ENCODE peak calls at places on chromosomes 3 and 15, in four cellular contexts. One of them, this sample, is unnamed. For H3K36me3, the result is how much of the 10 kb centered on the place peaks cover.

GRCh38 chr3:71195492-71195891 is 388.0 kb downstream of the FOXP1 start:
- DNase-seq in cardiac muscle cell: no peak
- DNase-seq in mammary epithelial cell: no peak
- DNase-seq in Peyer's patch: no peak
- DNase-seq in this sample: peak

GRCh38 chr15:31101262-31102048 is at the start of gene TRPM1:
- DNase-seq in cardiac muscle cell: no peak
- DNase-seq in mammary epithelial cell: no peak
- DNase-seq in Peyer's patch: no peak
- DNase-seq in this sample: no peak

GRCh38 chr3:5072100-5072816 is 49.8 kb upstream of the ARL8B start:
- DNase-seq in cardiac muscle cell: no peak
- DNase-seq in mammary epithelial cell: peak
- DNase-seq in Peyer's patch: no peak
- DNase-seq in this sample: no peak

GRCh38 chr15:72382146-72382545 is 6.3 kb upstream of the HEXA start:
- DNase-seq in cardiac muscle cell: peak
- DNase-seq in mammary epithelial cell: no peak
- DNase-seq in Peyer's patch: no peak
- DNase-seq in this sample: no peak

GRCh38 chr3:103624289-103624688 is 1189.5 kb downstream of the ZPLD1 start:
- DNase-seq in cardiac muscle cell: no peak
- DNase-seq in mammary epithelial cell: no peak
- DNase-seq in Peyer's patch: no peak
- DNase-seq in this sample: no peak

GRCh38 chr3:149314807-149315578 is 18.4 kb downstream of the TM4SF18 start:
- DNase-seq in cardiac muscle cell: peak
- DNase-seq in mammary epithelial cell: peak
- DNase-seq in Peyer's patch: no peak
- DNase-seq in this sample: peak

GRCh38 chr3:177657243-177657642 is 460.0 kb upstream of the TBL1XR1 start:
- DNase-seq in cardiac muscle cell: no peak
- DNase-seq in mammary epithelial cell: peak
- DNase-seq in Peyer's patch: no peak
- DNase-seq in this sample: no peak

GRCh38 chr3:42730294-42730693 is 27.7 kb upstream of the HHATL start:
- DNase-seq in cardiac muscle cell: no peak
- DNase-seq in mammary epithelial cell: no peak
- DNase-seq in Peyer's patch: no peak
- DNase-seq in this sample: no peak

GRCh38 chr3:89179355-89179997 is 72.1 kb downstream of the EPHA3 start:
- DNase-seq in cardiac muscle cell: peak
- DNase-seq in mammary epithelial cell: peak
- DNase-seq in Peyer's patch: no peak
- DNase-seq in this sample: no peak

GRCh38 chr3:156619376-156619775 is 55.0 kb upstream of the TIPARP start:
- DNase-seq in cardiac muscle cell: peak
- DNase-seq in mammary epithelial cell: no peak
- DNase-seq in Peyer's patch: no peak
- DNase-seq in this sample: no peak

GRCh38 chr3:146542968-146543367 is 1.4 kb downstream of the PLSCR1 start:
- DNase-seq in cardiac muscle cell: no peak
- DNase-seq in mammary epithelial cell: no peak
- DNase-seq in Peyer's patch: no peak
- DNase-seq in this sample: no peak
- H3K36me3 ChIP-seq in cardiac muscle cell: under half
- H3K36me3 ChIP-seq in mammary epithelial cell: under half
- H3K36me3 ChIP-seq in Peyer's patch: under half
- H3K36me3 ChIP-seq in this sample: under half

GRCh38 chr3:167151671-167152070 is 228.4 kb downstream of the ZBBX start:
- DNase-seq in cardiac muscle cell: no peak
- DNase-seq in mammary epithelial cell: no peak
- DNase-seq in Peyer's patch: no peak
- DNase-seq in this sample: no peak
- TF ChIP-seq CTCF in cardiac muscle cell: no peak
- TF ChIP-seq CTCF in mammary epithelial cell: no peak
- TF ChIP-seq CTCF in Peyer's patch: no peak
- TF ChIP-seq CTCF in this sample: no peak

GRCh38 chr15:58608711-58609110 is 140.8 kb downstream of the ADAM10 start:
- DNase-seq in cardiac muscle cell: no peak
- DNase-seq in mammary epithelial cell: no peak
- DNase-seq in Peyer's patch: no peak
- DNase-seq in this sample: no peak
- H3K36me3 ChIP-seq in cardiac muscle cell: under half
- H3K36me3 ChIP-seq in mammary epithelial cell: under half
- H3K36me3 ChIP-seq in Peyer's patch: under half
- H3K36me3 ChIP-seq in this sample: under half

DNA sequence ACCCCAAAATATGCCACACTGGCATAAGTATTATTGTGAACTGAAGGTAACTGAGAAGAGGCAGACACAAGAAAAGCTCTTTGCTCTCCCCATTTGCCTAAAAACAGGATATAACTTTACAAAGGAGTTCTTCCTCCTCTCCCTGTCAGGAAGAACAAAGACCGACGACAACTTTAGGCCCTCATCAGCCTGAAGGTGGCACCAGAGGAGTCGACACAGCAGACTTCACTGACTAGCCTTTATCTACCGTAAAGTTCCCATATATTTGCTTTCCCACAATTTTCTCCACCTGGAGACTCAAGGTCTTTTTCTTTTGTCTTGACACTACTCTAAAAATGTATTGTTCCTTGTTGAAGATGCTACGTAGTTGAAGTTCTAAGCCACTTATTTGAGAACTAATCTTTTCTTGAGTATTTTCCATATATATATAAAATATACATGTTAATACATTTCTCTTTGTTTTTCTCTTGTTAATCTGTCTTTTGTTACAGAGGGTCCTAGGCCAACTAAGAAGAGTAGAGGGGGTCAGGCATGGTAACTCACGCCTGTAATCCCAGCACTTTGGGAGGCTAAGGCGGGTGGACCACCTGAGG is 16.2 kb upstream of the XIRP1 start:
- DNase-seq in cardiac muscle cell: peak
- DNase-seq in mammary epithelial cell: peak
- DNase-seq in Peyer's patch: peak
- DNase-seq in this sample: no peak
- TF ChIP-seq CTCF in cardiac muscle cell: peak
- TF ChIP-seq CTCF in mammary epithelial cell: peak
- TF ChIP-seq CTCF in Peyer's patch: peak
- TF ChIP-seq CTCF in this sample: peak

GRCh38 chr15:57286446-57287127 is 89.7 kb upstream of the CGNL1 start:
- DNase-seq in cardiac muscle cell: no peak
- DNase-seq in mammary epithelial cell: no peak
- DNase-seq in Peyer's patch: no peak
- DNase-seq in this sample: no peak
- H3K36me3 ChIP-seq in cardiac muscle cell: under half
- H3K36me3 ChIP-seq in mammary epithelial cell: under half
- H3K36me3 ChIP-seq in Peyer's patch: under half
- H3K36me3 ChIP-seq in this sample: under half

GRCh38 chr3:179056326-179056725 is 15.3 kb downstream of the ZMAT3 start:
- DNase-seq in cardiac muscle cell: no peak
- DNase-seq in mammary epithelial cell: no peak
- DNase-seq in Peyer's patch: no peak
- DNase-seq in this sample: no peak
- TF ChIP-seq CTCF in cardiac muscle cell: no peak
- TF ChIP-seq CTCF in mammary epithelial cell: no peak
- TF ChIP-seq CTCF in Peyer's patch: no peak
- TF ChIP-seq CTCF in this sample: no peak

This sample was measured in BJ.